ENCODE peak calls at places on chromosomes 6 and 20, in seven cellular contexts. One of them, this sample, is unnamed.

GRCh38 chr6:116265081-116265829 is 11.4 kb upstream of the TSPYL4 start:
- DNase-seq in hepatocyte: no peak
- DNase-seq in activated CD4-positive, alpha-beta T cell treated with anti-CD3 and anti-CD28 coated beads, Interleukin-2, amount 50 U/mL, for 24 hours: no peak
- DNase-seq in EH: peak
- DNase-seq in effector CD4-positive, alpha-beta T cell: no peak
- DNase-seq in right cardiac atrium: peak
- DNase-seq in T-helper 1 cell: no peak
- DNase-seq in this sample: no peak

GRCh38 chr6:31403283-31403989 is at the start of gene MICA:
- DNase-seq in hepatocyte: peak
- DNase-seq in activated CD4-positive, alpha-beta T cell treated with anti-CD3 and anti-CD28 coated beads, Interleukin-2, amount 50 U/mL, for 24 hours: peak
- DNase-seq in EH: peak
- DNase-seq in effector CD4-positive, alpha-beta T cell: peak
- DNase-seq in right cardiac atrium: peak
- DNase-seq in T-helper 1 cell: peak
- DNase-seq in this sample: peak

GRCh38 chr20:62774076-62774714 is 22.1 kb upstream of the MRGBP start:
- DNase-seq in hepatocyte: no peak
- DNase-seq in activated CD4-positive, alpha-beta T cell treated with anti-CD3 and anti-CD28 coated beads, Interleukin-2, amount 50 U/mL, for 24 hours: no peak
- DNase-seq in EH: no peak
- DNase-seq in effector CD4-positive, alpha-beta T cell: no peak
- DNase-seq in right cardiac atrium: peak
- DNase-seq in T-helper 1 cell: no peak
- DNase-seq in this sample: no peak

GRCh38 chr20:63709149-63709527 is 1.3 kb downstream of the ZGPAT start:
- DNase-seq in hepatocyte: peak
- DNase-seq in activated CD4-positive, alpha-beta T cell treated with anti-CD3 and anti-CD28 coated beads, Interleukin-2, amount 50 U/mL, for 24 hours: no peak
- DNase-seq in EH: no peak
- DNase-seq in effector CD4-positive, alpha-beta T cell: no peak
- DNase-seq in right cardiac atrium: peak
- DNase-seq in T-helper 1 cell: no peak
- DNase-seq in this sample: no peak

GRCh38 chr6:149934249-149935156 is 7.3 kb upstream of the ULBP2 start:
- DNase-seq in hepatocyte: peak
- DNase-seq in activated CD4-positive, alpha-beta T cell treated with anti-CD3 and anti-CD28 coated beads, Interleukin-2, amount 50 U/mL, for 24 hours: peak
- DNase-seq in EH: peak
- DNase-seq in effector CD4-positive, alpha-beta T cell: peak
- DNase-seq in right cardiac atrium: no peak
- DNase-seq in T-helper 1 cell: no peak
- DNase-seq in this sample: peak

GRCh38 chr6:56445818-56446217 is 196.9 kb downstream of the DST start:
- DNase-seq in hepatocyte: no peak
- DNase-seq in activated CD4-positive, alpha-beta T cell treated with anti-CD3 and anti-CD28 coated beads, Interleukin-2, amount 50 U/mL, for 24 hours: no peak
- DNase-seq in EH: no peak
- DNase-seq in effector CD4-positive, alpha-beta T cell: no peak
- DNase-seq in right cardiac atrium: peak
- DNase-seq in T-helper 1 cell: no peak
- DNase-seq in this sample: no peak

GRCh38 chr6:49826743-49827406 is 39.5 kb downstream of the CRISP1 start:
- DNase-seq in hepatocyte: no peak
- DNase-seq in activated CD4-positive, alpha-beta T cell treated with anti-CD3 and anti-CD28 coated beads, Interleukin-2, amount 50 U/mL, for 24 hours: no peak
- DNase-seq in EH: no peak
- DNase-seq in effector CD4-positive, alpha-beta T cell: no peak
- DNase-seq in right cardiac atrium: no peak
- DNase-seq in T-helper 1 cell: no peak
- DNase-seq in this sample: no peak

GRCh38 chr20:25194333-25194972 is 1.1 kb upstream of the ENTPD6 start:
- DNase-seq in hepatocyte: no peak
- DNase-seq in activated CD4-positive, alpha-beta T cell treated with anti-CD3 and anti-CD28 coated beads, Interleukin-2, amount 50 U/mL, for 24 hours: no peak
- DNase-seq in EH: no peak
- DNase-seq in effector CD4-positive, alpha-beta T cell: no peak
- DNase-seq in right cardiac atrium: peak
- DNase-seq in T-helper 1 cell: no peak
- DNase-seq in this sample: no peak

GRCh38 chr6:47131773-47132172 is 89.6 kb upstream of the ADGRF1 start:
- DNase-seq in hepatocyte: no peak
- DNase-seq in activated CD4-positive, alpha-beta T cell treated with anti-CD3 and anti-CD28 coated beads, Interleukin-2, amount 50 U/mL, for 24 hours: no peak
- DNase-seq in EH: no peak
- DNase-seq in effector CD4-positive, alpha-beta T cell: no peak
- DNase-seq in right cardiac atrium: no peak
- DNase-seq in T-helper 1 cell: no peak
- DNase-seq in this sample: no peak

GRCh38 chr6:14848019-14848418 is 397.9 kb upstream of the JARID2 start:
- DNase-seq in hepatocyte: no peak
- DNase-seq in activated CD4-positive, alpha-beta T cell treated with anti-CD3 and anti-CD28 coated beads, Interleukin-2, amount 50 U/mL, for 24 hours: no peak
- DNase-seq in EH: peak
- DNase-seq in effector CD4-positive, alpha-beta T cell: no peak
- DNase-seq in right cardiac atrium: no peak
- DNase-seq in T-helper 1 cell: no peak
- DNase-seq in this sample: no peak

This sample was measured in SJSA1.